ENCODE peak calls at places on chromosomes 5 and 9, in four cellular contexts. E is astrocyte, F is endothelial cell, A is astrocyte of the spinal cord. G is an unnamed sample.

GRCh38 chr5:180135128-180135955 is 63.8 kb upstream of the RNF130 start:
- DNase-seq in F (no peak), A (peak), E (peak), G (no peak)

GRCh38 chr9:137294091-137294683 is 7.9 kb downstream of the NRARP start:
- DNase-seq in E (peak), F (peak), A (peak), G (peak)

GRCh38 chr5:1216211-1216917 is 8.8 kb upstream of the SLC6A18 start:
- DNase-seq in F (no peak), A (no peak), E (no peak), G (no peak)

GRCh38 chr9:136533775-136534157 is 12.1 kb downstream of the NOTCH1 start:
- DNase-seq in E (no peak), F (no peak), A (peak), G (no peak)

GRCh38 chr5:64869419-64869818 is 100.7 kb downstream of the CWC27 start:
- DNase-seq in F (no peak), E (peak), A (peak), G (peak)

GRCh38 chr5:34538026-34538672 is 118.0 kb upstream of the RAI14 start:
- DNase-seq in A (no peak), E (no peak), F (no peak), G (no peak)

GRCh38 chr5:121752149-121752548 is 99.5 kb upstream of the FTMT start:
- DNase-seq in A (no peak), F (no peak), E (no peak), G (no peak)

GRCh38 chr9:72902268-72902667 is 50.6 kb downstream of the ALDH1A1 start:
- DNase-seq in E (no peak), A (no peak), F (no peak), G (no peak)

GRCh38 chr5:79793722-79794121 is 104.1 kb downstream of the CMYA5 start:
- DNase-seq in E (no peak), A (no peak), F (no peak), G (no peak)

GRCh38 chr5:129496410-129496809 is 36.3 kb downstream of the ADAMTS19 start:
- DNase-seq in A (no peak), E (no peak), F (no peak), G (no peak)

DNA sequence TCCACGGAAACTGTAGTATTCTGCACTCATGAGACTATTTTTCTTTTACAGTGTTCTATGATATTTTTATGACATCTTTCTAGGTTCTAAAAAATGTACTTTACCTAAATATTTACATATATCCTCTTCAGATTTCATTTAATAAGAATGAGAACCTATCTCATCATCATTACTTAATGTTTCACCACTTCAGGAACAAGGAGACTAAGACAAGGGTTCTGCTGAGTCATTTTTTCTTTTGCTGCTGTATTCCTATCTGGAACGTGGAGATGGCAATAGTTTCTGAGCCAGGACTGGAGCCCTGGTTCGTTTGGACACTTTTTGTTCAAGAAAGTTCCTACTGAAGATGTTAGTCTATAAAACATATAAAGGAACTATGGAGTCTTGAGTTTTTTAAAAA is 258.2 kb upstream of the MAP3K1 start:
- DNase-seq in A (no peak), E (no peak), F (no peak), G (no peak)
- TF ChIP-seq CTCF in A (no peak), E (no peak), F (no peak), G (no peak)

GRCh38 chr9:9117866-9118265 is 1318.3 kb upstream of the DMAC1 start:
- DNase-seq in A (no peak), E (no peak), F (no peak), G (no peak)
- TF ChIP-seq CTCF in A (no peak), E (no peak), F (no peak), G (no peak)

GRCh38 chr9:2134391-2134790 is 119.2 kb downstream of the SMARCA2 start:
- DNase-seq in F (no peak), E (peak), A (peak), G (no peak)

GRCh38 chr9:2128611-2129010 is 113.5 kb downstream of the SMARCA2 start:
- DNase-seq in E (no peak), F (no peak), A (no peak), G (no peak)

GRCh38 chr9:2127486-2127885 is 112.3 kb downstream of the SMARCA2 start:
- DNase-seq in F (no peak), A (peak), E (peak), G (peak)

DNA sequence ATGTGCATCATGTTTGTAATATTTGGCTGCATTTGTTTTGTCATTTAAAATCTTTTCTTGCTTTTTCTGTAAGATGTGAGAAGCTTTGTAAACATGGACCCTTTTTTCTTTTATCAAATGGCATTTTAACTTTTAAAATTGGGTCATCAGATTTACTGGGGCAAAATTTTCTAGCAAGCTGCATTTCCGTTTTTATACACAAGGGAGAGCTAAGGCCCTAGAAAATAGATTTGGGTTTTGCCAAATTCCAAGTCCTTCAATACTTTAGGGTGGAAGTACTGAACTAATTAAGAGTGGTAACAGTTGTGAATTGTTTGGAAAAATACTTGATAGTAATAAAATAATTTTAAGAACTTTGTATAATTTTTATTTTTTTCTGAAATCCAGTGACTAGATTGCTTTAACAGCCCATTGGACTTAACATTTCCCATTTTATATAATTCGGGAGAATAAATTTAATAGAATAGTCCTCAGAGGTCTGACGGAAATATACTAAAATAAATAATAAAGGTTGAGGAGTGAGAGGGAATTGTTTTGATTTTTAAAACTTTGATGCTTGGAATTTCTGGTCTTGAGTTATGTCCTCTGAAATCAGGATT is 117.4 kb downstream of the SMARCA2 start:
- DNase-seq in F (no peak), E (peak), A (peak), G (peak)
- TF ChIP-seq CTCF in F (peak), E (peak), A (peak), G (peak)

GRCh38 chr5:100313657-100314056 is 221.5 kb upstream of the FAM174A start:
- DNase-seq in E (no peak), F (no peak), A (no peak), G (no peak)

GRCh38 chr5:100306000-100306399 is 229.2 kb upstream of the FAM174A start:
- DNase-seq in E (no peak), A (no peak), F (no peak), G (no peak)

GRCh38 chr5:100311811-100312210 is 223.4 kb upstream of the FAM174A start:
- DNase-seq in E (peak), F (no peak), A (peak), G (no peak)
- TF ChIP-seq CTCF in E (no peak), F (no peak), A (peak), G (no peak)

DNA sequence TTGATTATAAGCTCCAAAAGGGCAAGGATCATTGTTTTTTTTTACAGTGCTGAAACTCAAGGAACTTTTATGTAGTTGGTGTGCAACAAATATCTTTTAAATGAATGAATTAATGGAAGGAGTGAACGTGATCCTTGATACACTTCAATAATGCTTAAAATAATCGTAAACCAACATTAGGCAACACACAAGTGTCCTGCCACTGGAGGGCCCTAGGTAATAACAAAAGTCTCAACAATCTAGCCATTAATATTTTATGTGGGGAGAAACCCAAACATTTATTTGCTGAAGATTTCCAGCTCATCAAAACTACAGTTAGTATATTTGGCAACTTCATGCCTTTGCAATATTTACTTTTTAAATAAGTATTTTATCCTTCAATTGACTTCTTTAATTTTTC is 309.0 kb upstream of the FBXL7 start:
- DNase-seq in F (no peak), A (no peak), E (no peak), G (no peak)
- TF ChIP-seq CTCF in F (no peak), A (no peak), E (no peak), G (no peak)